ENCODE peak calls at places on chromosomes 13 and 19, in nine cellular contexts. I, C, Z, T, U, W, E, J and M are unnamed samples.

GRCh38 chr13:64675256-64675892 is 2554.8 kb downstream of the PCDH9 start:
- DNase-seq in I (no peak), C (no peak), Z (peak), T (no peak), U (peak), W (no peak), E (no peak), J (no peak), M (no peak)

GRCh38 chr19:6352381-6353165 is 8.8 kb upstream of the CLPP start:
- DNase-seq in I (no peak), C (no peak), Z (no peak), T (no peak), U (no peak), W (no peak), E (no peak), J (peak), M (no peak)

GRCh38 chr19:2150794-2151338 is 500 bp downstream of the AP3D1 start:
- DNase-seq in I (no peak), C (no peak), Z (no peak), T (no peak), U (no peak), W (no peak), E (peak), J (no peak), M (peak)

GRCh38 chr13:74136089-74136658 is 2.0 kb upstream of the KLF12 start:
- DNase-seq in I (no peak), C (peak), Z (peak), T (peak), U (peak), W (no peak), E (peak), J (peak), M (no peak)

GRCh38 chr19:17125052-17125727 is 49.6 kb downstream of the MYO9B start:
- DNase-seq in I (no peak), C (no peak), Z (no peak), T (no peak), U (peak), W (no peak), E (no peak), J (no peak), M (no peak)

GRCh38 chr13:59415498-59415897 is 748.2 kb downstream of the DIAPH3 start:
- DNase-seq in I (no peak), C (no peak), Z (no peak), T (no peak), U (no peak), W (no peak), E (no peak), J (no peak), M (no peak)

GRCh38 chr19:32363175-32363574 is 17.8 kb downstream of the ZNF507 start:
- DNase-seq in I (no peak), C (no peak), Z (no peak), T (no peak), U (no peak), W (no peak), E (no peak), J (peak), M (no peak)

GRCh38 chr19:49432141-49433073 is 7.2 kb downstream of the GFY start:
- DNase-seq in I (no peak), C (no peak), Z (no peak), T (no peak), U (no peak), W (no peak), E (no peak), J (no peak), M (no peak)

GRCh38 chr13:88717946-88718345 is 1046.8 kb downstream of the SLITRK5 start:
- DNase-seq in I (no peak), C (no peak), Z (no peak), T (no peak), U (no peak), W (no peak), E (no peak), J (no peak), M (no peak)

GRCh38 chr19:17021793-17022590 is 4.6 kb downstream of the CPAMD8 start:
- DNase-seq in I (no peak), C (no peak), Z (peak), T (no peak), U (no peak), W (no peak), E (no peak), J (peak), M (no peak)

GRCh38 chr19:10553943-10554381 is 10.3 kb downstream of the ATG4D start:
- DNase-seq in I (peak), C (no peak), Z (peak), T (no peak), U (no peak), W (no peak), E (no peak), J (no peak), M (no peak)

GRCh38 chr13:48909088-48909389 is 66.7 kb upstream of the FNDC3A start:
- DNase-seq in I (no peak), C (no peak), Z (no peak), T (no peak), U (no peak), W (no peak), E (no peak), J (peak), M (no peak)

GRCh38 chr19:12946092-12946845 is 607 bp downstream of the RAD23A start:
- DNase-seq in I (no peak), C (peak), Z (peak), T (peak), U (peak), W (no peak), E (peak), J (peak), M (no peak)

GRCh38 chr19:52270266-52270885 is 989 bp downstream of the ZNF766 start:
- DNase-seq in I (peak), C (no peak), Z (peak), T (no peak), U (no peak), W (no peak), E (no peak), J (no peak), M (no peak)

GRCh38 chr19:13060233-13060963 is 42.3 kb downstream of the LYL1 start:
- DNase-seq in I (no peak), C (no peak), Z (no peak), T (no peak), U (no peak), W (no peak), E (peak), J (no peak), M (peak)

GRCh38 chr13:62920181-62920580 is 1504.5 kb upstream of the PCDH20 start:
- DNase-seq in I (no peak), C (no peak), Z (no peak), T (no peak), U (no peak), W (no peak), E (no peak), J (no peak), M (no peak)

GRCh38 chr13:31051999-31052398 is 109.7 kb downstream of the HSPH1 start:
- DNase-seq in I (no peak), C (no peak), Z (no peak), T (no peak), U (no peak), W (no peak), E (no peak), J (no peak), M (no peak)

GRCh38 chr19:41883821-41884733 is 1.1 kb downstream of the ARHGEF1 start:
- DNase-seq in I (peak), C (peak), Z (peak), T (peak), U (peak), W (peak), E (peak), J (peak), M (peak)

GRCh38 chr13:21684576-21684975 is 13.7 kb downstream of the FGF9 start:
- DNase-seq in I (no peak), C (no peak), Z (no peak), T (no peak), U (no peak), W (no peak), E (no peak), J (no peak), M (no peak)

GRCh38 chr19:12783226-12783848 is 7.9 kb upstream of the JUNB start:
- DNase-seq in I (no peak), C (no peak), Z (peak), T (no peak), U (no peak), W (no peak), E (no peak), J (no peak), M (no peak)

GRCh38 chr13:28609936-28610335 is 49.0 kb upstream of the POMP start:
- DNase-seq in I (no peak), C (no peak), Z (no peak), T (no peak), U (peak), W (no peak), E (no peak), J (no peak), M (no peak)

GRCh38 chr19:14473073-14473790 is 1.9 kb downstream of the PTGER1 start:
- DNase-seq in I (no peak), C (no peak), Z (no peak), T (no peak), U (no peak), W (no peak), E (no peak), J (no peak), M (no peak)

GRCh38 chr13:98977568-98978270 is at the start of gene DOCK9:
- DNase-seq in I (no peak), C (peak), Z (peak), T (no peak), U (peak), W (no peak), E (peak), J (peak), M (peak)

GRCh38 chr19:32675720-32676185 is at the start of gene RGS9BP:
- DNase-seq in I (no peak), C (peak), Z (peak), T (peak), U (peak), W (no peak), E (peak), J (peak), M (peak)

GRCh38 chr19:8109455-8109854 is 39.9 kb downstream of the FBN3 start:
- DNase-seq in I (no peak), C (no peak), Z (no peak), T (no peak), U (no peak), W (no peak), E (no peak), J (no peak), M (no peak)

GRCh38 chr19:55642153-55643002 is 1.1 kb upstream of the ZNF581 start:
- DNase-seq in I (peak), C (no peak), Z (no peak), T (no peak), U (no peak), W (no peak), E (no peak), J (no peak), M (no peak)

GRCh38 chr13:110017379-110017778 is 231.0 kb upstream of the IRS2 start:
- DNase-seq in I (no peak), C (peak), Z (peak), T (no peak), U (peak), W (no peak), E (no peak), J (no peak), M (no peak)

GRCh38 chr19:16197188-16197621 is 506 bp upstream of the AP1M1 start:
- DNase-seq in I (no peak), C (peak), Z (peak), T (no peak), U (peak), W (no peak), E (no peak), J (no peak), M (no peak)